ENCODE peak calls at places on chromosomes 3 and 15, in five cellular contexts. One of them, this sample, is unnamed. For H3K4me1, the result is how much of the 10 kb centered on the place peaks cover.

GRCh38 chr3:111069974-111070751 is 1.5 kb upstream of the NECTIN3 start:
- DNase-seq in H1: no peak
- DNase-seq in uterus: peak
- DNase-seq in aorta: no peak
- DNase-seq in transverse colon: peak
- DNase-seq in this sample: peak

GRCh38 chr3:173785004-173785403 is 387.5 kb downstream of the NLGN1 start:
- DNase-seq in transverse colon: no peak
- DNase-seq in uterus: no peak
- DNase-seq in aorta: no peak
- DNase-seq in H1: no peak
- DNase-seq in this sample: no peak

GRCh38 chr3:59290358-59290757 is 240.5 kb upstream of the CFAP20DC start:
- DNase-seq in uterus: no peak
- DNase-seq in transverse colon: no peak
- DNase-seq in aorta: no peak
- DNase-seq in H1: no peak
- DNase-seq in this sample: no peak

GRCh38 chr15:94032571-94032970 is 198.8 kb upstream of the MCTP2 start:
- DNase-seq in aorta: no peak
- DNase-seq in transverse colon: no peak
- DNase-seq in H1: no peak
- DNase-seq in uterus: no peak
- DNase-seq in this sample: no peak

GRCh38 chr3:64612916-64613526 is 74.8 kb downstream of the ADAMTS9 start:
- DNase-seq in aorta: no peak
- DNase-seq in H1: no peak
- DNase-seq in transverse colon: no peak
- DNase-seq in uterus: no peak
- DNase-seq in this sample: no peak

GRCh38 chr3:159451482-159451881 is 537.2 kb upstream of the IL12A start:
- DNase-seq in H1: no peak
- DNase-seq in uterus: no peak
- DNase-seq in transverse colon: no peak
- DNase-seq in aorta: no peak
- DNase-seq in this sample: no peak

GRCh38 chr3:137062250-137062649 is 104.5 kb downstream of the IL20RB start:
- DNase-seq in transverse colon: no peak
- DNase-seq in H1: no peak
- DNase-seq in uterus: no peak
- DNase-seq in aorta: no peak
- DNase-seq in this sample: no peak

GRCh38 chr3:138078901-138079344 is 36.5 kb downstream of the DZIP1L start:
- DNase-seq in aorta: no peak
- DNase-seq in H1: no peak
- DNase-seq in uterus: no peak
- DNase-seq in transverse colon: no peak
- DNase-seq in this sample: no peak

GRCh38 chr3:197297020-197297419 is 1.4 kb downstream of the DLG1 start:
- DNase-seq in uterus: no peak
- DNase-seq in transverse colon: no peak
- DNase-seq in aorta: no peak
- DNase-seq in H1: no peak
- DNase-seq in this sample: no peak

GRCh38 chr3:190522621-190523222 is 8.8 kb downstream of the IL1RAP start:
- DNase-seq in aorta: no peak
- DNase-seq in uterus: no peak
- DNase-seq in transverse colon: no peak
- DNase-seq in H1: no peak
- DNase-seq in this sample: no peak

DNA sequence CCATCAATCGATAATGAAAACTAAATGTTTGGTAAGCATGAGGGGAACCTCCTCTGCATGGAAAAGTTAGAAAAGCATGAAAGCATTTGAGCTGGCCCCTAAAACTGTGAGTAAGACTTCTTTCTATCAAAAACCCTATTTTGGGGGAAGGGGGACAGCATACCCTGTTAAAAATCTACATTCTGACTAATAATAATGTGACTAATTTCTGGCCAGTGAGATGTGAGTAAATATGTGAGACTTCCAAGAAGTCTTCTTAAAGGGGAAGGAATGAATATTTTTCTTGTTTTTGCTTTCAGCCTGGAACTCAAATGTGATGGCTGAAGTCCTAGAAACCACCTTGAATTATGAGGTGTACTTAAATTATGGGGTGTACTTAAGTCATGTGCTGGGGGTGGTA is 54.9 kb downstream of the C3orf85 start:
- DNase-seq in uterus: no peak
- DNase-seq in transverse colon: no peak
- DNase-seq in H1: no peak
- DNase-seq in aorta: no peak
- DNase-seq in this sample: no peak
- H3K4me1 ChIP-seq in uterus: under half
- H3K4me1 ChIP-seq in transverse colon: under half
- H3K4me1 ChIP-seq in H1: under half
- H3K4me1 ChIP-seq in aorta: under half
- H3K4me1 ChIP-seq in this sample: under half

GRCh38 chr15:90063733-90064247 is 38.5 kb downstream of the IDH2 start:
- DNase-seq in aorta: no peak
- DNase-seq in H1: no peak
- DNase-seq in uterus: no peak
- DNase-seq in transverse colon: peak
- DNase-seq in this sample: no peak
- H3K4me1 ChIP-seq in aorta: under half
- H3K4me1 ChIP-seq in H1: half or more
- H3K4me1 ChIP-seq in uterus: under half
- H3K4me1 ChIP-seq in transverse colon: half or more
- H3K4me1 ChIP-seq in this sample: under half

GRCh38 chr3:100046986-100047385 is 67.3 kb downstream of the FILIP1L start:
- DNase-seq in aorta: no peak
- DNase-seq in transverse colon: no peak
- DNase-seq in uterus: no peak
- DNase-seq in H1: no peak
- DNase-seq in this sample: no peak
- H3K4me1 ChIP-seq in aorta: under half
- H3K4me1 ChIP-seq in transverse colon: under half
- H3K4me1 ChIP-seq in uterus: under half
- H3K4me1 ChIP-seq in H1: under half
- H3K4me1 ChIP-seq in this sample: under half

GRCh38 chr3:167732313-167733065 is 2.2 kb downstream of the PDCD10 start:
- DNase-seq in uterus: no peak
- DNase-seq in transverse colon: no peak
- DNase-seq in H1: no peak
- DNase-seq in aorta: no peak
- DNase-seq in this sample: no peak
- H3K4me1 ChIP-seq in uterus: under half
- H3K4me1 ChIP-seq in transverse colon: under half
- H3K4me1 ChIP-seq in H1: under half
- H3K4me1 ChIP-seq in aorta: under half
- H3K4me1 ChIP-seq in this sample: under half

GRCh38 chr3:131008326-131008725 is 18.3 kb downstream of the ASTE1 start:
- DNase-seq in uterus: no peak
- DNase-seq in aorta: no peak
- DNase-seq in H1: no peak
- DNase-seq in transverse colon: no peak
- DNase-seq in this sample: no peak

GRCh38 chr3:131009698-131010097 is 16.9 kb downstream of the ASTE1 start:
- DNase-seq in aorta: no peak
- DNase-seq in uterus: no peak
- DNase-seq in H1: no peak
- DNase-seq in transverse colon: no peak
- DNase-seq in this sample: no peak

GRCh38 chr3:131004603-131005002 is 22.0 kb downstream of the ASTE1 start:
- DNase-seq in H1: no peak
- DNase-seq in transverse colon: no peak
- DNase-seq in aorta: no peak
- DNase-seq in uterus: no peak
- DNase-seq in this sample: no peak

GRCh38 chr3:131007256-131007655 is 19.4 kb downstream of the ASTE1 start:
- DNase-seq in aorta: no peak
- DNase-seq in transverse colon: no peak
- DNase-seq in H1: no peak
- DNase-seq in uterus: no peak
- DNase-seq in this sample: no peak

GRCh38 chr3:131007782-131008181 is 18.8 kb downstream of the ASTE1 start:
- DNase-seq in aorta: no peak
- DNase-seq in uterus: no peak
- DNase-seq in H1: no peak
- DNase-seq in transverse colon: no peak
- DNase-seq in this sample: no peak
- H3K4me1 ChIP-seq in aorta: under half
- H3K4me1 ChIP-seq in uterus: under half
- H3K4me1 ChIP-seq in H1: under half
- H3K4me1 ChIP-seq in transverse colon: under half
- H3K4me1 ChIP-seq in this sample: under half

This sample was measured in mucosa of descending colon.